ENCODE peak calls at places on chromosome 22, in four cellular contexts. E, K, P and B are unnamed samples.

GRCh38 chr22:37806409-37807338 is 1.1 kb upstream of the GCAT start:
- DNase-seq in E (no peak), P (peak; percentile 49), K (peak; percentile 64), B (no peak)

GRCh38 chr22:44378380-44378779 is 65.6 kb upstream of the SHISAL1 start:
- DNase-seq in K (no peak), E (no peak), P (no peak), B (no peak)

GRCh38 chr22:36860821-36861659 is at the start of gene NCF4:
- DNase-seq in E (peak; percentile 57), K (no peak), P (no peak), B (no peak)

GRCh38 chr22:41401781-41402648 is 20.3 kb downstream of the TEF start:
- DNase-seq in P (peak; percentile 36), K (peak; percentile 70), E (peak; percentile 73), B (no peak)

GRCh38 chr22:46067159-46068111 is 82.9 kb upstream of the PPARA start:
- DNase-seq in E (no peak), K (peak; percentile 55), P (no peak), B (no peak)

GRCh38 chr22:46290843-46291785 is 5.6 kb upstream of the GTSE1 start:
- DNase-seq in P (no peak), E (no peak), K (no peak), B (no peak)

GRCh38 chr22:37126882-37127281 is 17.4 kb upstream of the TMPRSS6 start:
- DNase-seq in E (no peak), P (peak; percentile 19), K (no peak), B (no peak)

GRCh38 chr22:40533712-40534378 is 102.7 kb downstream of the MRTFA start:
- DNase-seq in P (peak; percentile 42), K (peak; percentile 75), E (no peak), B (peak; percentile 82)

GRCh38 chr22:24576793-24577192 is 16.1 kb downstream of the LRRC75B start:
- DNase-seq in E (no peak), P (no peak), K (peak; percentile 38), B (no peak)

GRCh38 chr22:36371920-36372319 is 15.8 kb downstream of the MYH9 start:
- DNase-seq in K (no peak), P (no peak), E (no peak), B (no peak)

GRCh38 chr22:26589367-26589844 is 526 bp downstream of the TPST2 start:
- DNase-seq in P (peak; percentile 51), E (peak; percentile 24), K (no peak), B (peak; percentile 20)
- H3K27ac ChIP-seq in P (no peak overlapping the region), E (peak overlapping the region; percentile 87), K (peak overlapping the region; percentile 47), B (peak overlapping the region; percentile 79)

DNA sequence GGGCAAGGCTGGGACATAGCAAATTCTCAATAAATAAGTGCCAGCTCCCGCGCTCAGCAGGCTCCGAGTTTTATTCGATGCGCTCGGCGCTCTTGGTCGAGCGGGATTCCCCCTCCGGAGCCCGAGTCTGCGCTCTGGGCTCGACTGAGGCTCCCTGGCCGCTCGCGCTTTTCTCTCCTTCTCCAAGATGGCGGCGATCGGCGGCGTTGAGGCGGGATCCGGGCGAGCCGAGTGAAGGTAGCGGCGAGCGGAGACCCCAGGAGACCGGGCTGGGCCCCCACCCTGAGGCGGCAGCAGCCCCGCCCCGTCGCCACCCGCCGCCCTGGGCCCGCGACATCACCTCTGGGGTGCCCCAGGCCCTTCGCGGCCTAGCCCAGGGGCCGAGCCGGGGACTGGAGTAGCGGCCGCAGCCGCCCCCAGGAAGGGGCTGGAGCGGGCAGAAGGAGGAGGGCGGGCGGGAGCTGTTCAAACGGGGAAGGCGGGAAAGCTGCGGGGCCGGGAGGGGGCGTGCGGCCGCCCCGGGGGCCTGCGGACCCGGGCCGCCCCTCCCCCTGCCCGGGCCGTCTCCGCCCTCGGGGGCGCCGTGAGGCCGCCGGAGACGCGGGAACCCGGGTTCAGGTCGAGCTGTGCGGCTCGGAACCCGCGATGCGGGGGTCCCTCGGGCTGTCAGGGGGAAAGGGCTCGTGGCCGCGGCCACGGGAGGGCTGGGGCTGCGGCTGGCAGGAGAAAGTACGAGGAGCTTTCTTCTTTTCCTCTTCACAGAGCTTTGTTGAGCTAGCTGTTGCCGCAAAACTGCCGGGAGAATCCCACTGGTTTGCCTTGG is at the start of gene HMGXB4:
- DNase-seq in E (peak; percentile 90), P (peak; percentile 95), K (peak; percentile 82), B (peak; percentile 80)
- H3K4me3 ChIP-seq in E (peak within 1 kb of the TSS; percentile 71), P (peak within 1 kb of the TSS; percentile 86), K (peak within 1 kb of the TSS; percentile 74), B (peak within 1 kb of the TSS; percentile 40)

GRCh38 chr22:48343461-48343860 is 1484.2 kb downstream of the BRD1 start:
- DNase-seq in K (no peak), E (no peak), P (no peak), B (no peak)
- H3K9me3 ChIP-seq in K (peaks cover 41% of the 10 kb centered on the region), E (no peaks in the 10 kb centered on the region), P (no peaks in the 10 kb centered on the region), B (no peaks in the 10 kb centered on the region)

DNA sequence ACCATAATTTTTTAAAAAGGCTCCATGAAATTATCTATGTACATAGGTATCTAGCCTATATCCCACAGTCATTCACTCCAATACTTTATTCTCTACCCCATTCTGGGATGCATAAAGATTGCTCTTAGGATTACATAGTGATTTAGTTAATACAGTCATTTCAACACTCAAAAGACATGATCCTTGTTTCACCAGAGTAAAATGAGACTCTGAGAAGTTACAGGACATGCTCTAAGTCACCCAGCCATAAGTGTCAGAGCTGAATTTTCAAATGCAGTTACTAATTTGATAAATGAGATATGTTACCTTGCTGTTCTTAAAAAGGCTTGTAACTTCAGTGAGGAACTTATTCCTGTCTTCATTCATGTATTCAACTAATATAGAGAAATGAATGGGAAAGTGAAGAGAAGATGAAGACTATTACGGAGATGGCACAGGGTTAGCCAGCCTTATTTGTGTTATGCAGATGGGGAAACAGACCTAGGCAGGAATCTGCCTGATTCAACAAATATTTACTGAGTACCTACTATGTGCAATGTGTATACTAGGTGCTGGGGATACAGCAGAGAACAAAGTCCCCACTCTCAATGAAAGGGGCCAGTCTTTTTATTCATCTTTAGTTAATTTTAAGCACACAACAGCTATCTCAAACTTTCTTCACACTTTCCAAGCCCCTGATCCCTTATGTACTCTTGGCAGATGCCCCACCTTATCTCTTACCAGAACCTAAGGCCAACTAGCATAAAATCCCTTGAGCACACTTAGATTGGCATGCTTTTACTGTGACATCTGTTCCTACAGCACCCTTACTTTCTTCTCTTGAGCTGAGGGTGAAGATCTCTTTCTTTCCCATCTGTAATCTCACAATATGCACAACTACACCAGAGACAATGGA is 21.6 kb downstream of the MAPK1 start:
- DNase-seq in P (no peak), E (no peak), K (no peak), B (no peak)
- H3K27ac ChIP-seq in P (no peak overlapping the region), E (peak overlapping the region; percentile 1), K (no peak overlapping the region), B (no peak overlapping the region)

DNA sequence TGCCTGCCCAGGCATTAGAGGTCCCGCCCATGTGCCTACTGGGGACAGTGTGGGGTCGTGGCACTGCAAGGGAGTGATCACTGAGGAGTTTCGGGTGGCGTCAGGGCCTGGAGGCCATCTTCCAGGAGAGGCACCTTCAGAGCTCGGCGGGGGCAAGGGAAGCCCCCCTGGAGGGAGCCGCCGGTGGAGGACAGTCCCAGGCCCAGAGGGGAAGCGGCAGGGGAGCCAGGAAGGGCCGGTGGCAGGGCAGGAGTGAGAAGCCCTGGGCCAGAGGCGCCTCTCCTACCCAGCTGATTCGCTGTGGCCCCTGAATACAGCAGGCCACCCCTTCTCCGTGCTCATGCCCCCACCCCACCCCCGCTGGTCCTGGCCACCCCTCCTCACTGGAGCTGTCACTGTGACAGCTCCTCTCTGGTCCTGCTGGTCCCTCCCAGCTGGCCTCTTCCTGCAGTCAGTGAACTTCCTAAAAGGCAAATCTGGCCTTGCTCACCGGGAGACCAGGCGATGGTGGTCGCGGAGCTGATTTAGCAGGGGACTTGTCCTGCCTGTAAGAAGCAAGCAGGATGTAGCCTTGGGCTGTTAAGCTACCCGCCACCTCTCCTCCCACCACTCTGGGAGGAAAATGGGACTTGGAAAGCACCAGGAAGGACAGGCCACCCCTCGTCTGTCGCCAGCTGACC is 2.1 kb upstream of the MAPK11 start:
- DNase-seq in P (no peak), K (no peak), E (no peak), B (no peak)
- H3K4me3 ChIP-seq in P (peak overlapping the region; percentile 20), K (no peak overlapping the region), E (peak overlapping the region; percentile 52), B (no peak overlapping the region)

DNA sequence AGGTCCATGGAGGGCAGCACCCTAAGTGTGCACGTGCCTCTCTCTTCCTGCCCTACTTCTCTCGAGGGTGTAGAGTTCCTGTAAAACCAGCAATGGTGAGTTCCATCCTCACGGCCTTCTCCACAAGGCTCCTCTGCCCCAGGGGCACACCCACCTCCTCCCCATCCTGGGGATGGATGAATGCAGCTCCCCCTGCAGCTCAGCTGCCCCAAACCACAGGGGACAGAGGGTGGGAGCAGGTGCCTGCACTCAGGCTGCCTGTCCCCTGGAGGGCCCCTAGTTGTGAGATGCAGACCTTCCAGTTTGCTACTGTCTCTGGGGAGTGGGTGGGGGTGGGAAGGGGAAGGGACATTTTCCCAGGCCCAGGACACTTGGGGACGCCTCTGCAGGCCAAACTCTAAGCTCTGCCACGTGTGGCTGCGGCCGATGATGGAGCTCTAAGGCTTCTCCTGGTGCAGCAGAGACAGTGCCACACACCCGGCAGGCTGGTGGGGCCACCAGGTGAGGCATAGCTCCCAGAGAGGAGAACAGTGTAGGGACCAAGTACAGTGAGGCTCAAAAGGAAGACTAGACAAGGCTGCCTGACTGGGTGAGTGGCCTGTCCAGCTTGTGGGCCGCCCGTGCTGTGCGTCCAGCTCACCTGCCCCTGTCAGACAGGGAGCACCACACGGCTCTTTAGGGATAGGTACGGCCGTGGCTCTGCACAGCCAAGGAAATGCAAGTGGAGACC is 540.9 kb downstream of the TBC1D22A start:
- DNase-seq in K (no peak), E (no peak), P (no peak), B (no peak)
- H3K9me3 ChIP-seq in K (peaks cover 44% of the 10 kb centered on the region), E (no peaks in the 10 kb centered on the region), P (no peaks in the 10 kb centered on the region), B (no peaks in the 10 kb centered on the region)

GRCh38 chr22:43234299-43234988 is 47.5 kb upstream of the TTLL12 start:
- DNase-seq in K (no peak), E (no peak), P (no peak), B (no peak)
- H3K27ac ChIP-seq in K (no peak overlapping the region), E (no peak overlapping the region), P (no peak overlapping the region), B (no peak overlapping the region)

DNA sequence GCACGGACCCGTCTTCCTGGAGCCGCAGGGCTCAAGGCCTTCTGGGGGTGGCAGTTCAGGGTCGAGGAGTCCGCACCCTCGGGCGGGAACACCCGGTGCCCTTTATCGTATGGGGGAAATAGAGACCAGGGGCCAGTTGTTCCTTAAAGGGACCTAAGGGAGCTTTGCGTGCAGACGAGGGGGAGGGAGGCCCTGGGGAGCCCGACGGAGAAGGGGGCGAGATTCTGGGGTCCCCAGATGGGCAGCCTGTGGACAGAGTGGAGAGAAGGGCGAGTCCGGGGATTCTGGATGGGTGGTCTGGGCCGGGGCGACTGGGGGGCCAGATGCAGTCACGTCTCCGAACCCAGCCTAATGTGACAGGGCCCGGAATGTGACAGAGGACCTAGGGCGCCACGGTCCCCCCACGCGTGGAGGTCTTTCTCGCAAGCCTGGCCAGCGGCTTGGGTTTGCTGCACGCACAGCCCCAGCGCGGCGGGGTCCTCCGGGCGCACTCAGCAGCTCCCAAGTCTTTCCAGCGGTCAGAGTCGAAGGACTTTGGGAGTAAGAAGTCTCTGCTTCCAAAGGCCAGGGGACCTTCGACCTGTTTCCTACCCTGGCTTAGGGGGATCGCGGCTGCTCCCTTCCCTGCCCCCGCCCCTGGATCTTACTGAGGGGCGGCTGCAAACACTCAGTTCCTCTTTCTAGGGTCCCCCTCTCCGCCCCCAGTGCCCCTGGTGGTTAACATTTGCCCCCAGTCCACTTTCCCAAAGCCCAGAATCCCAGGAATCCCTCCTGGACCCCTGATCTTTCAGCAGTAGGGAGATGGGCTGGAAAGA is 542 bp downstream of the TUBA8 start:
- DNase-seq in P (no peak), E (no peak), K (no peak), B (no peak)
- H3K4me3 ChIP-seq in P (peak overlapping the region; percentile 33), E (peak overlapping the region; percentile 55), K (no peak overlapping the region), B (no peak overlapping the region)